ENCODE peak calls at places on chromosomes 6 and 20, in eight cellular contexts. F, K, Z, Q, C, A, T and N are unnamed samples.

GRCh38 chr6:132813173-132813856 is 1.1 kb upstream of the RPS12 start:
- DNase-seq in A (peak; percentile 51), T (peak; percentile 62), C (no peak), Q (peak; percentile 55), F (peak; percentile 34), K (no peak), Z (peak; percentile 25), N (no peak)

GRCh38 chr6:11317885-11318771 is 85.7 kb upstream of the NEDD9 start:
- DNase-seq in Z (peak; percentile 29), Q (peak; percentile 39), T (no peak), C (peak; percentile 89), A (peak; percentile 53), K (peak; percentile 98), F (peak; percentile 81), N (no peak)

GRCh38 chr6:85250586-85251216 is 199.2 kb upstream of the NT5E start:
- DNase-seq in Z (no peak), Q (no peak), A (no peak), F (no peak), C (no peak), T (no peak), K (no peak), N (no peak)

GRCh38 chr6:39466664-39467063 is 144.2 kb upstream of the KCNK16 start:
- DNase-seq in K (no peak), F (no peak), Q (no peak), A (no peak), C (no peak), T (no peak), Z (no peak), N (no peak)

GRCh38 chr6:73349311-73349710 is 4.8 kb downstream of the DPPA5 start:
- DNase-seq in T (no peak), Z (no peak), F (no peak), A (no peak), Q (no peak), K (no peak), C (no peak), N (no peak)

GRCh38 chr6:3468585-3468984 is 11.7 kb upstream of the SLC22A23 start:
- DNase-seq in K (no peak), T (no peak), C (no peak), F (no peak), A (no peak), Z (no peak), Q (no peak), N (no peak)

GRCh38 chr20:36974660-36975059 is 23.2 kb upstream of the SAMHD1 start:
- DNase-seq in A (no peak), C (no peak), Q (no peak), K (no peak), Z (no peak), F (peak; percentile 38), T (no peak), N (no peak)

GRCh38 chr6:52994789-52995078 is 350 bp downstream of the GSTA4 start:
- DNase-seq in Z (peak; percentile 33), C (peak; percentile 35), Q (no peak), K (no peak), A (peak; percentile 20), T (peak; percentile 73), F (peak; percentile 21), N (peak; percentile 27)

GRCh38 chr6:148037496-148037895 is 305.1 kb upstream of the SASH1 start:
- DNase-seq in A (no peak), K (peak; percentile 28), Q (no peak), F (no peak), Z (no peak), C (no peak), T (no peak), N (no peak)

GRCh38 chr6:129835691-129836090 is 25.4 kb downstream of the TMEM244 start:
- DNase-seq in F (no peak), K (no peak), T (no peak), A (no peak), C (no peak), Z (no peak), Q (no peak), N (no peak)

GRCh38 chr6:109671721-109672120 is 19.3 kb downstream of the AK9 start:
- DNase-seq in Z (no peak), K (no peak), Q (no peak), T (no peak), F (no peak), A (no peak), C (no peak), N (no peak)

GRCh38 chr6:132381381-132381780 is 19.9 kb downstream of the MOXD1 start:
- DNase-seq in Q (no peak), F (no peak), A (no peak), K (no peak), Z (no peak), C (no peak), T (no peak), N (no peak)

GRCh38 chr6:80163754-80164187 is 57.3 kb downstream of the BCKDHB start:
- DNase-seq in Q (no peak), Z (no peak), T (no peak), A (no peak), F (no peak), K (peak; percentile 36), C (no peak), N (no peak)

DNA sequence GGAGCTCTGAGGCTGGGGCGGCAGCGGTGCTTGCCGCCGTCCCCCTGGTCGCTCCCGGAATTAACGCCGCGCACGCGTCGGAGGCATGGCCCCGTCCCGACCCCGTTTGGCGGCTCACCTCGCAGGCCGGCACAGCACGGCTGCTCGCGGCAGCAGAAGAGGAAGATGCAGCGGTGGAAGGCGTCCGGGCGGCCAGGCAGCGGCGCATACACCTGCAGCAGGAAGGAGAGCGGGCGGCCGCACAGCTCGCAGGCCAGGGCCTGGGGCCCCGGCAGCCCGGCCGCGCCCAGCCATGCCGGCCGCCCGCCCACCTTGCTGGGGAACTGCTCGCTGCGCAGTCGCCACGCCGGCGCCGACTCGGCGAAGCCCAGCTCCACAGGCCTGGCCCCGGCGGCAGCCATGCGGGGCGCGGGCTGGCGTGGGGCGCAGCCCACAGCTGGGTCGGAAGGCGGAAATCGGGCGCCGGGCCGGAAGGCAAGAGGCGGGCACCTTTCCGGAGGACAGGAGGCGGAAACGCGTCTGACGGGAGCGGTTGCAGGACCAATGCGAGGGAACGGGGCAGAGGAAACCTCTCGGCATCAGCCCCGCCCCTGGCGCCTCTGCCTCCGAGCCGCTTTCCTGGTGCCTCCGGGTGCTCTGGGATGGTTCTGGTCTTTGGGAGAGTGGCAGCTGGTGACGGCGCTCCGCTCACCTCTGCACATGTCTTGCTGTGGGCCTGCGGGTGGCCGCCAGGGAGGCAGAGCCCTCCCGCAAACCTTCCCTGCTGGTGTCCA is at the start of gene PDCD2:
- DNase-seq in Q (peak; percentile 92), T (peak; percentile 94), K (peak; percentile 33), C (peak; percentile 82), A (peak; percentile 94), F (peak; percentile 92), Z (peak; percentile 92), N (peak; percentile 88)
- H3K36me3 ChIP-seq in Q (no peaks in the 10 kb centered on the region), T (peaks cover under 1% of the 10 kb centered on the region), K (peaks cover 3% of the 10 kb centered on the region), C (no peaks in the 10 kb centered on the region), A (no peaks in the 10 kb centered on the region), F (peaks cover 14% of the 10 kb centered on the region), Z (peaks cover 38% of the 10 kb centered on the region), N (no peaks in the 10 kb centered on the region)

GRCh38 chr6:18259675-18260447 is 4.5 kb downstream of the DEK start:
- DNase-seq in Q (no peak), C (no peak), Z (no peak), T (no peak), A (no peak), K (no peak), F (no peak), N (no peak)

GRCh38 chr6:18260448-18261106 is 3.8 kb downstream of the DEK start:
- DNase-seq in K (no peak), F (no peak), T (no peak), Z (no peak), A (no peak), C (no peak), Q (peak; percentile 28), N (peak; percentile 75)

GRCh38 chr6:18253635-18254034 is 10.7 kb downstream of the DEK start:
- DNase-seq in Z (no peak), K (no peak), Q (no peak), A (no peak), C (no peak), F (no peak), T (no peak), N (no peak)

GRCh38 chr6:18254793-18255192 is 9.5 kb downstream of the DEK start:
- DNase-seq in T (no peak), K (no peak), C (no peak), Q (no peak), A (no peak), Z (no peak), F (no peak), N (no peak)
- TF ChIP-seq CTCF in T (no peak), K (no peak), C (no peak), Q (no peak), A (no peak), Z (no peak), F (no peak), N (no peak)

DNA sequence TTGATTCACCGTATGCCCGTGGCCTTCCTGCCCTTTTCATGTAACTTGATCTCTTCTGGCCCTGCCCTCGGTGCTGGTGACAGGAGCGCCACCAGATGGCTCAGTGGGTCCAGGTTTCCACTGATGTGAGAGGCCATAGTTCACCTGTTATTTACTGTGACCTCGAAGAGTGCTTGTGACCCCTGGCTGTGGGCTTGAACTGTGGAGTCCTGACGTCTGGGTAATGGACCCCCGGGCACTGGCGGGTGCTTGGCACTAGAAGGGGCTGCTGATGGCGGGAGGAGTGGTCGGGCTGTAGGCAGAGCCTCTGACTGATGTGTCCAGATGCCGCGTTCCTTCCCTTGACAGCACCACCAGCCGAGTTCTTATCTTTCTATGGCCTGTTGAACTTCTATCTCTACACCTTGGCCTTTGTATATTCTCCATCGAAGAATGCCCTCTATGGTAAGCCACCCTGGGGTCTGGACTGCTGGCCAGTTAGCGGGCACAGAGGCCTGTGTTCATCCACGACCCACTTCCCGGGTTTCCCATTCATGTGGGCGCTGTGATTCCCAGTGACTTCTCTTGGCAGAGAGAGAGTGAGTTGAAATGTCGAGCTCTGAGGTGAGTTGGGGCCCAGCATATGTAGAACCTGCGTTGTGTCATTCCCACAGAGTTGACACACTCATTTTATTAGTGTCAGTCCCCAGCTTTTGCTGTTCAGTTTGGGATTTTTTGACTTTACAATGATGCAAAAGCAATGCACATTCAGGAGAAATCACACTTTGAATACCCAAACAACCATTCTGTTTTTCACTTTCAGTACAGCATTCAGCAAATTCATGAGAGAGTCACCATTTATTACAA is 14.9 kb downstream of the DYNLT1 start:
- DNase-seq in C (no peak), A (peak; percentile 65), Q (peak; percentile 58), T (no peak), Z (no peak), K (no peak), F (peak; percentile 66), N (peak; percentile 47)
- H3K36me3 ChIP-seq in C (no peaks in the 10 kb centered on the region), A (no peaks in the 10 kb centered on the region), Q (no peaks in the 10 kb centered on the region), T (peaks cover 42% of the 10 kb centered on the region), Z (peaks cover 79% of the 10 kb centered on the region), K (peaks cover 26% of the 10 kb centered on the region), F (peaks cover 36% of the 10 kb centered on the region), N (peaks cover 18% of the 10 kb centered on the region)

DNA sequence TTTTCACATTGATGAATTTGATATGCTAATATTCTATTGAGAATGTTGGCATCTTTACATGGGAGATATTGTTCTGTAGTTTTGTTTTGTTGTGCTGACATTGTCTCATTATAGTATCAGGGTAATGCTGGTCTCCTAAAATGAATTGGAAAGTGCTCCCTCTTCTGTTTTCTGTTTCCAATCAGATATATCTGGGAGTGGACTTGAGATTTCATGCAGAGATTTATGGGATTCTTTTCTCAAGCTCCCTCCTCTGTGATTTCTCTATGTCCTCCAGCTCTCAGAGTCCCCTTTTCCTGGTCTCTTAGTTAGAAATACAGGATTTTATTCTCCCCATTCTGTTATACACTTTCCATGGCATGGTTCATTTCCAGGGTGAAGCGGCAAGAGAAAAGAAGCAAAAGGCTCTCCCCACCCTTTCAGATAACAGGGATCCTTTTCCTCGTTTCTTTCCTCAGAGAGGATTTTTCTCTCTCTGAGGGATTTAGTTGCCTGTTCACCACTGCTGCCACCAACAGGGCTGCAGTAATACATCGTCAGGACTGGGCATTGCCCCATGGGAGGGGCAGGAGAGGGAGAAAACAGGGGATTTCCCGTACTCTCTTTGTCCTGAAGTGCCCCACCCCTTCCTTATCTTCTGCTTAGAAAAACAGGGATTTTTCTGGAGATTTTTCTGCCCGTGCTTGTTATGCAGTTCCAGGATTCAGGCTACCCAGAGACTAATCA is 59.3 kb upstream of the STMND1 start:
- DNase-seq in Z (no peak), C (no peak), F (no peak), K (no peak), T (no peak), Q (peak; percentile 59), A (peak; percentile 70), N (no peak)
- TF ChIP-seq CTCF in Z (peak; percentile 9), C (peak; percentile 21), F (no peak), K (peak; percentile 48), T (peak; percentile 17), Q (no peak), A (peak; percentile 49), N (no peak)